ENCODE peak calls at places on chromosomes 11 and 22, in ten cellular contexts. G is astrocyte of the spinal cord; B is heart right ventricle; P is adrenal gland; J is ovary; A is tibial artery; W is CD8-positive, alpha-beta T cell; X is IMR-90; O is HFFc6; S is MCF 10A. L is an unnamed sample.

GRCh38 chr11:114986365-114986764 is 308.0 kb downstream of the NXPE2 start:
- DNase-seq in G (no peak), B (no peak), P (peak), J (no peak), A (no peak), W (no peak), X (no peak), O (no peak), S (no peak), L (no peak)

GRCh38 chr11:17561466-17562001 is 14.5 kb downstream of the OTOG start:
- DNase-seq in G (no peak), B (no peak), P (no peak), J (no peak), A (no peak), W (no peak), X (no peak), O (no peak), S (no peak), L (no peak)

GRCh38 chr22:42747701-42748513 is 27.2 kb upstream of the A4GALT start:
- DNase-seq in G (peak), B (peak), P (no peak), J (no peak), A (no peak), W (no peak), X (peak), O (peak), S (peak), L (peak)

GRCh38 chr11:111441443-111441842 is 62.4 kb upstream of the POU2AF1 start:
- DNase-seq in G (peak), B (no peak), P (no peak), J (no peak), A (no peak), W (no peak), X (peak), O (peak), S (peak), L (peak)

GRCh38 chr22:33139937-33140336 is 81.8 kb upstream of the SYN3 start:
- DNase-seq in G (no peak), B (no peak), P (no peak), J (no peak), A (no peak), W (no peak), X (no peak), O (no peak), S (no peak), L (no peak)

GRCh38 chr11:67345247-67345948 is 7.9 kb downstream of the POLD4 start:
- DNase-seq in G (no peak), B (no peak), P (no peak), J (no peak), A (peak), W (no peak), X (no peak), O (no peak), S (no peak), L (no peak)

GRCh38 chr11:46504817-46505613 is 88.8 kb downstream of the AMBRA1 start:
- DNase-seq in G (peak), B (no peak), P (no peak), J (no peak), A (no peak), W (no peak), X (peak), O (peak), S (no peak), L (peak)

GRCh38 chr11:107916671-107917241 is 11.5 kb upstream of the RAB39A start:
- DNase-seq in G (no peak), B (no peak), P (peak), J (no peak), A (no peak), W (no peak), X (no peak), O (no peak), S (peak), L (peak)

GRCh38 chr11:1293619-1294015 is 15.8 kb downstream of the TOLLIP start:
- DNase-seq in G (no peak), B (no peak), P (no peak), J (peak), A (no peak), W (no peak), X (no peak), O (no peak), S (no peak), L (no peak)

GRCh38 chr22:17265649-17266248 is 46.5 kb upstream of the ADA2 start:
- DNase-seq in G (no peak), B (no peak), P (no peak), J (no peak), A (no peak), W (no peak), X (no peak), O (no peak), S (no peak), L (no peak)

GRCh38 chr11:63489879-63490278 is 1.1 kb downstream of the PLAAT5 start:
- DNase-seq in G (peak), B (no peak), P (peak), J (no peak), A (no peak), W (no peak), X (no peak), O (no peak), S (no peak), L (peak)

DNA sequence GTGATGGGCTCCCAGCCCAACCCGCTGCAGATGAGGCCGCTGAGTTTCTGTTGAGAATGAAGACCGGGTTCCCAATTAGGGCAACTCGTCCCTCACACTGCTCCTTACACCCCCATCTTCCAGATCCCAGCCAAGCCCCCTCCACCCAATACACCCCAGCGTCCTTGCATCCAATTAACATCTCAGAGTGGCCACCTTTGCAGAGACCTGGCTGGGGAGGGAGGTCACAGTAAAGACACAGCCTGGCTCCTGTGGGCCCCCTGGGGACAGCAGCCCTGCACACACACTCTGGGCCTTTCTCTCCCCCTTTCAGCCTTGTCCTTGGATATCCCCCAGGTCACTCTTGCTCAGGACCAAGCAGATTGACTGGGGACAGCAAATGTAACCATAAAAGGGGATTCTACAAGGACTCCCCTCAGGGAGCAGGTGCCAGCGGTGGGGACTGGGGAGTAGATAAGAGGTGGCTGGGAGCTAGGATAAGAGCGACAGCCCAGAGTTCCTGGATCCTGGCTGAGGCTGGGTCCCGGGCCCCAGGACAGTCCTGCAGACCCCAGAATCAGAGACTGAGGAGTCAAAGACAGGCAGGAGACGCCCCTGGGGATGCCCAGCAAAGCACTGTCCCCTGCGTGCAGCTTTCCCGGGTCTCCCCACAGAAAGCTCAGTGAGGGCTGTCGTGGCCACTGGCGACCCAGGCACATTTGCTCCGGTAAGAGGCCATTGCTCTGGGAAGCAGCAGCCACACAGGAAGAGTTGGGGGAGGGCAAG is 8.4 kb downstream of the APOBEC3A start:
- DNase-seq in G (no peak), B (no peak), P (no peak), J (no peak), A (no peak), W (no peak), X (no peak), O (no peak), S (no peak), L (no peak)
- TF ChIP-seq CTCF in G (no peak), B (no peak), P (no peak), J (no peak), A (no peak), W (no peak), X (no peak), O (no peak), S (no peak), L (no peak)

GRCh38 chr11:44199298-44199697 is 103.8 kb downstream of the EXT2 start:
- DNase-seq in G (no peak), B (no peak), P (no peak), J (no peak), A (no peak), W (no peak), X (no peak), O (no peak), S (no peak), L (no peak)
- TF ChIP-seq CTCF in G (no peak), B (no peak), P (no peak), J (no peak), A (no peak), W (no peak), X (no peak), O (no peak), S (no peak), L (no peak)

GRCh38 chr11:47720651-47721050 is 5.5 kb upstream of the AGBL2 start:
- DNase-seq in G (no peak), B (no peak), P (no peak), J (no peak), A (no peak), W (no peak), X (no peak), O (no peak), S (no peak), L (no peak)

GRCh38 chr11:47711816-47712215 is 3.4 kb downstream of the AGBL2 start:
- DNase-seq in G (no peak), B (no peak), P (peak), J (no peak), A (no peak), W (no peak), X (no peak), O (no peak), S (no peak), L (no peak)

GRCh38 chr11:47715082-47715669 is at the start of gene AGBL2:
- DNase-seq in G (peak), B (peak), P (peak), J (peak), A (peak), W (peak), X (peak), O (peak), S (peak), L (peak)

GRCh38 chr11:47714554-47715081 is 551 bp downstream of the AGBL2 start:
- DNase-seq in G (peak), B (no peak), P (peak), J (no peak), A (peak), W (no peak), X (no peak), O (no peak), S (no peak), L (peak)

DNA sequence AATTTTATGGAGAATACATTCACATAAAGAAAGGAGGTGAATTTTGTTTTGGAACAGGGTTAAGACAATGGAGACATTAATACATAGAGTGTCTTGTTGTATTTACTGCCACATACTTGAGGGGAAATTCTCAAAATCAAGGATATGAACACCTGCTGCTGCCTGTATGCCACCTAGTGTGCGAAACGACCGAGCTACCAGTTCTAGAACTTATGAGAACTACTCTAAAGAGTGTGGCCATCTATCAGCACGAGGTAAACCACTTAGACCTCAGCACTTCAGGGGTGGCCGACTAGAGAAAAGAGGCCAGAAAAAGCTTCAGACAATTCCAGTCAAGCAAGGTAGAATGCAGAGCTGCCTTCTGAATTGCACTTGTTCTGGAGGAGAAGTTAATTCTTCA is 1.5 kb upstream of the AGBL2 start:
- DNase-seq in G (no peak), B (no peak), P (no peak), J (no peak), A (no peak), W (no peak), X (no peak), O (no peak), S (no peak), L (no peak)
- TF ChIP-seq CTCF in G (no peak), B (no peak), P (no peak), J (no peak), A (no peak), W (no peak), X (no peak), O (no peak), S (no peak), L (no peak)

DNA sequence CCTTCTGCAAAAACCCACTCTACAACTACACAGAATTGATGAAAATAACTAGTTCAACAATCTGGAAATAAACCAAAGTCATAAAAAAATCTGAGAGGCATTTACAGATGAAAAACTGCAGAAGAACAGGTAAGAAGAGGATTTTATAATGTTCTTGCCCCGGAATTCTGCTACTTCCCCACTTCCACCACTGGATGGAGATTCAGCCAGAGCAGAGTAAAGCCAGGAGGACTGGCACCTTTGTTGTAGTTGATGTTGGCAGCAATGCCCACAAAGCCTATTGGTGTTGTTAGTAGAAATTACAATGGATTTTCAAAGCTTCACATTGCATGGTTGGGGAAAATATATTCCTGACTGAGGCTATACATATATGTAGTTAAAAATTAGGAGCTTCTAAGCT is 640.2 kb downstream of the LRRC4C start:
- DNase-seq in G (no peak), B (no peak), P (no peak), J (no peak), A (no peak), W (no peak), X (no peak), O (no peak), S (peak), L (no peak)
- TF ChIP-seq CTCF in G (no peak), B (no peak), P (no peak), J (no peak), A (no peak), W (no peak), X (no peak), O (no peak), S (peak), L (no peak)

GRCh38 chr22:37366601-37367000 is 60.7 kb downstream of the ELFN2 start:
- DNase-seq in G (no peak), B (no peak), P (no peak), J (no peak), A (no peak), W (no peak), X (no peak), O (no peak), S (no peak), L (no peak)

GRCh38 chr22:37358917-37359316 is 68.4 kb downstream of the ELFN2 start:
- DNase-seq in G (no peak), B (no peak), P (no peak), J (no peak), A (no peak), W (no peak), X (peak), O (no peak), S (no peak), L (no peak)

GRCh38 chr22:37363593-37363992 is 63.7 kb downstream of the ELFN2 start:
- DNase-seq in G (no peak), B (no peak), P (no peak), J (no peak), A (no peak), W (no peak), X (no peak), O (no peak), S (no peak), L (no peak)

GRCh38 chr22:37365950-37366349 is 61.3 kb downstream of the ELFN2 start:
- DNase-seq in G (no peak), B (no peak), P (no peak), J (no peak), A (no peak), W (no peak), X (no peak), O (no peak), S (no peak), L (no peak)

GRCh38 chr22:37362618-37363017 is 64.7 kb downstream of the ELFN2 start:
- DNase-seq in G (no peak), B (no peak), P (no peak), J (no peak), A (no peak), W (no peak), X (peak), O (no peak), S (no peak), L (no peak)
- TF ChIP-seq CTCF in G (no peak), B (no peak), P (no peak), J (no peak), A (no peak), W (no peak), X (no peak), O (no peak), S (no peak), L (no peak)

GRCh38 chr11:87878373-87878779 is 296.9 kb downstream of the RAB38 start:
- DNase-seq in G (peak), B (no peak), P (peak), J (no peak), A (no peak), W (no peak), X (peak), O (peak), S (peak), L (peak)
- TF ChIP-seq CTCF in G (peak), B (no peak), P (peak), J (no peak), A (peak), W (no peak), X (peak), O (peak), S (peak), L (peak)

GRCh38 chr11:100574894-100575769 is 112.0 kb upstream of the ARHGAP42 start:
- DNase-seq in G (peak), B (no peak), P (no peak), J (no peak), A (no peak), W (no peak), X (peak), O (peak), S (peak), L (peak)
- TF ChIP-seq CTCF in G (peak), B (no peak), P (no peak), J (no peak), A (no peak), W (no peak), X (peak), O (peak), S (peak), L (no peak)

L was measured in choroid plexus epithelial cell.